ENCODE peak calls at places on chromosome 18, in five cellular contexts. C is right cardiac atrium; N is posterior vena cava; T is RWPE1; Y is activated naive CD4-positive, alpha-beta T cell treated with anti-CD3 and anti-CD28 coated beads for 36 hours. I is an unnamed sample.

GRCh38 chr18:54277899-54278298 is 8.6 kb downstream of the POLI start:
- DNase-seq in C (no peak), N (no peak), T (no peak), Y (no peak), I (no peak)

GRCh38 chr18:3447035-3447894 is 2.7 kb upstream of the TGIF1 start:
- DNase-seq in C (peak), N (no peak), T (peak), Y (peak), I (no peak)

GRCh38 chr18:55513199-55513598 is 74.8 kb downstream of the TCF4 start:
- DNase-seq in C (no peak), N (no peak), T (no peak), Y (no peak), I (no peak)

GRCh38 chr18:3214855-3215637 is 4.7 kb downstream of the MYOM1 start:
- DNase-seq in C (no peak), N (no peak), T (no peak), Y (no peak), I (no peak)

GRCh38 chr18:76956648-76957047 is 134.3 kb downstream of the ZNF236 start:
- DNase-seq in C (no peak), N (no peak), T (no peak), Y (no peak), I (no peak)

GRCh38 chr18:6875764-6876163 is 146.2 kb downstream of the ARHGAP28 start:
- DNase-seq in C (no peak), N (no peak), T (no peak), Y (no peak), I (no peak)

GRCh38 chr18:35775887-35776286 is 194.3 kb downstream of the GALNT1 start:
- DNase-seq in C (no peak), N (no peak), T (no peak), Y (no peak), I (no peak)

GRCh38 chr18:7958081-7958896 is 391.2 kb downstream of the PTPRM start:
- DNase-seq in C (no peak), N (no peak), T (peak), Y (no peak), I (no peak)

GRCh38 chr18:50401334-50401733 is 26.5 kb downstream of the SKA1 start:
- DNase-seq in C (no peak), N (no peak), T (no peak), Y (no peak), I (no peak)

GRCh38 chr18:24930974-24931373 is 421.0 kb downstream of the ZNF521 start:
- DNase-seq in C (no peak), N (no peak), T (no peak), Y (no peak), I (no peak)

GRCh38 chr18:41936471-41937134 is 18.4 kb upstream of the PIK3C3 start:
- DNase-seq in C (no peak), N (no peak), T (no peak), Y (no peak), I (no peak)

GRCh38 chr18:74506405-74507119 is 10.4 kb downstream of the CNDP2 start:
- DNase-seq in C (no peak), N (no peak), T (no peak), Y (no peak), I (no peak)

GRCh38 chr18:77073336-77074093 is 59.1 kb downstream of the MBP start:
- DNase-seq in C (no peak), N (no peak), T (no peak), Y (no peak), I (no peak)

GRCh38 chr18:24220318-24220688 is 81.4 kb downstream of the CABYR start:
- DNase-seq in C (no peak), N (no peak), T (no peak), Y (no peak), I (no peak)

GRCh38 chr18:76131738-76132137 is 363.3 kb downstream of the ZNF516 start:
- DNase-seq in C (no peak), N (no peak), T (peak), Y (peak), I (no peak)

GRCh38 chr18:47204908-47205522 is 28.9 kb upstream of the IER3IP1 start:
- DNase-seq in C (no peak), N (no peak), T (peak), Y (peak), I (no peak)

GRCh38 chr18:59748628-59749360 is 51.6 kb upstream of the CCBE1 start:
- DNase-seq in C (no peak), N (no peak), T (peak), Y (no peak), I (no peak)

GRCh38 chr18:75248426-75249191 is 38.0 kb downstream of the TSHZ1 start:
- DNase-seq in C (no peak), N (no peak), T (no peak), Y (no peak), I (no peak)

GRCh38 chr18:72652990-72653593 is 109.0 kb upstream of the CBLN2 start:
- DNase-seq in C (peak), N (no peak), T (peak), Y (peak), I (peak)

GRCh38 chr18:59478591-59478990 is 119.5 kb upstream of the LMAN1 start:
- DNase-seq in C (no peak), N (no peak), T (no peak), Y (no peak), I (no peak)

GRCh38 chr18:29874519-29875098 is 1167.9 kb downstream of the DSC3 start:
- DNase-seq in C (no peak), N (no peak), T (peak), Y (peak), I (peak)

GRCh38 chr18:21448301-21448700 is 152.2 kb downstream of the ESCO1 start:
- DNase-seq in C (no peak), N (no peak), T (no peak), Y (no peak), I (no peak)

GRCh38 chr18:45004531-45004930 is 323.8 kb downstream of the SETBP1 start:
- DNase-seq in C (no peak), N (no peak), T (no peak), Y (no peak), I (no peak)

GRCh38 chr18:61984293-61984692 is 91.5 kb upstream of the RNF152 start:
- DNase-seq in C (no peak), N (no peak), T (no peak), Y (no peak), I (no peak)

GRCh38 chr18:59008302-59008974 is 131.2 kb upstream of the SEC11C start:
- DNase-seq in C (no peak), N (no peak), T (peak), Y (no peak), I (no peak)

GRCh38 chr18:22302152-22302551 is 115.6 kb downstream of the CTAGE1 start:
- DNase-seq in C (no peak), N (no peak), T (no peak), Y (no peak), I (no peak)

I was measured in NCI-H446 treated with DMSO at 0.1 percent for 48 hours.